ENCODE peak calls at places on chromosomes 16 and 17, in six cellular contexts. Q is small intestine; B is MG63; F is thoracic aorta; H is CD8-positive, alpha-beta T cell; V is NCI-H1048. R is an unnamed sample.

GRCh38 chr17:82371333-82372062 is at the start of gene UTS2R:
- DNase-seq in Q (no peak), B (no peak), F (no peak), H (no peak), V (no peak), R (no peak)

GRCh38 chr17:77887464-77888241 is 70.8 kb upstream of the TNRC6C start:
- DNase-seq in Q (peak), B (peak), F (peak), H (peak), V (no peak), R (no peak)

GRCh38 chr16:81785138-81785924 is 6.2 kb downstream of the PLCG2 start:
- DNase-seq in Q (no peak), B (no peak), F (no peak), H (no peak), V (no peak), R (no peak)

GRCh38 chr16:86502856-86503748 is 7.2 kb upstream of the FOXF1 start:
- DNase-seq in Q (no peak), B (peak), F (no peak), H (no peak), V (no peak), R (no peak)

GRCh38 chr16:19389246-19389645 is 28.4 kb upstream of the TMC5 start:
- DNase-seq in Q (peak), B (peak), F (no peak), H (peak), V (no peak), R (peak)

GRCh38 chr17:29066603-29067002 is 23.7 kb downstream of the PIPOX start:
- DNase-seq in Q (no peak), B (no peak), F (no peak), H (no peak), V (no peak), R (no peak)

GRCh38 chr17:50049636-50050035 is 6.3 kb upstream of the ITGA3 start:
- DNase-seq in Q (no peak), B (no peak), F (no peak), H (no peak), V (no peak), R (peak)

GRCh38 chr17:22512506-22512905 is 820.2 kb downstream of the KCNJ18 start:
- DNase-seq in Q (no peak), B (no peak), F (no peak), H (no peak), V (no peak), R (no peak)

GRCh38 chr17:16516594-16517018 is 24.6 kb upstream of the LRRC75A start:
- DNase-seq in Q (no peak), B (peak), F (no peak), H (no peak), V (no peak), R (peak)

GRCh38 chr17:60579090-60579489 is 20.9 kb upstream of the PPM1D start:
- DNase-seq in Q (no peak), B (no peak), F (no peak), H (no peak), V (no peak), R (no peak)

GRCh38 chr17:81959362-81960129 is 1.4 kb downstream of the NOTUM start:
- DNase-seq in Q (peak), B (peak), F (no peak), H (peak), V (no peak), R (peak)

GRCh38 chr17:1031711-1032110 is 34.8 kb downstream of the TIMM22 start:
- DNase-seq in Q (no peak), B (no peak), F (no peak), H (no peak), V (no peak), R (no peak)